ENCODE peak calls at places on chromosomes 3 and 15, in seven cellular contexts. One of them, this sample, is unnamed.

GRCh38 chr15:75065851-75066509 is 42.6 kb downstream of the PPCDC start:
- DNase-seq in psoas muscle: no peak
- DNase-seq in fibroblast of villous mesenchyme: peak; percentile 67
- DNase-seq in cardiac muscle cell: peak; percentile 61
- DNase-seq in body of pancreas: peak; percentile 1
- DNase-seq in OCI-LY7: no peak
- DNase-seq in GM12878: no peak
- DNase-seq in this sample: no peak

GRCh38 chr3:122519693-122520092 is 5.0 kb upstream of the KPNA1 start:
- DNase-seq in psoas muscle: no peak
- DNase-seq in body of pancreas: no peak
- DNase-seq in fibroblast of villous mesenchyme: peak; percentile 7
- DNase-seq in GM12878: no peak
- DNase-seq in cardiac muscle cell: peak; percentile 23
- DNase-seq in OCI-LY7: no peak
- DNase-seq in this sample: no peak

GRCh38 chr3:190326930-190327329 is 4.7 kb upstream of the CLDN1 start:
- DNase-seq in cardiac muscle cell: peak; percentile 76
- DNase-seq in body of pancreas: no peak
- DNase-seq in GM12878: no peak
- DNase-seq in fibroblast of villous mesenchyme: peak; percentile 59
- DNase-seq in OCI-LY7: no peak
- DNase-seq in psoas muscle: no peak
- DNase-seq in this sample: no peak

GRCh38 chr15:37133619-37134018 is 33.3 kb upstream of the MEIS2 start:
- DNase-seq in psoas muscle: no peak
- DNase-seq in body of pancreas: no peak
- DNase-seq in cardiac muscle cell: peak; percentile 67
- DNase-seq in fibroblast of villous mesenchyme: peak; percentile 43
- DNase-seq in GM12878: no peak
- DNase-seq in OCI-LY7: peak; percentile 9
- DNase-seq in this sample: no peak

GRCh38 chr3:169146112-169146665 is 517.3 kb downstream of the MECOM start:
- DNase-seq in cardiac muscle cell: peak; percentile 76
- DNase-seq in OCI-LY7: no peak
- DNase-seq in psoas muscle: peak; percentile 60
- DNase-seq in body of pancreas: peak; percentile 68
- DNase-seq in GM12878: no peak
- DNase-seq in fibroblast of villous mesenchyme: peak; percentile 33
- DNase-seq in this sample: peak; percentile 7

GRCh38 chr15:32029409-32029861 is 880 bp upstream of the CHRNA7 start:
- DNase-seq in cardiac muscle cell: peak; percentile 3
- DNase-seq in psoas muscle: peak; percentile 50
- DNase-seq in GM12878: no peak
- DNase-seq in OCI-LY7: no peak
- DNase-seq in body of pancreas: peak; percentile 38
- DNase-seq in fibroblast of villous mesenchyme: no peak
- DNase-seq in this sample: no peak

GRCh38 chr15:50675524-50676144 is 11.0 kb downstream of the TRPM7 start:
- DNase-seq in cardiac muscle cell: peak; percentile 64
- DNase-seq in OCI-LY7: peak; percentile 25
- DNase-seq in psoas muscle: no peak
- DNase-seq in fibroblast of villous mesenchyme: peak; percentile 58
- DNase-seq in body of pancreas: no peak
- DNase-seq in GM12878: peak; percentile 5
- DNase-seq in this sample: no peak

GRCh38 chr3:193946945-193947344 is 189.0 kb upstream of the HES1 start:
- DNase-seq in OCI-LY7: no peak
- DNase-seq in body of pancreas: no peak
- DNase-seq in fibroblast of villous mesenchyme: no peak
- DNase-seq in GM12878: no peak
- DNase-seq in psoas muscle: no peak
- DNase-seq in cardiac muscle cell: no peak
- DNase-seq in this sample: no peak

GRCh38 chr3:122533931-122534334 is 19.2 kb upstream of the KPNA1 start:
- DNase-seq in body of pancreas: no peak
- DNase-seq in OCI-LY7: no peak
- DNase-seq in fibroblast of villous mesenchyme: peak; percentile 78
- DNase-seq in cardiac muscle cell: peak; percentile 55
- DNase-seq in psoas muscle: no peak
- DNase-seq in GM12878: peak; percentile 79
- DNase-seq in this sample: peak; percentile 77

GRCh38 chr15:64950888-64951287 is 38.8 kb downstream of the SPG21 start:
- DNase-seq in psoas muscle: no peak
- DNase-seq in cardiac muscle cell: no peak
- DNase-seq in fibroblast of villous mesenchyme: no peak
- DNase-seq in GM12878: no peak
- DNase-seq in OCI-LY7: peak; percentile 27
- DNase-seq in body of pancreas: no peak
- DNase-seq in this sample: no peak

GRCh38 chr3:18238721-18239331 is 186.3 kb downstream of the SATB1 start:
- DNase-seq in psoas muscle: no peak
- DNase-seq in GM12878: no peak
- DNase-seq in cardiac muscle cell: no peak
- DNase-seq in body of pancreas: no peak
- DNase-seq in fibroblast of villous mesenchyme: no peak
- DNase-seq in OCI-LY7: no peak
- DNase-seq in this sample: no peak

GRCh38 chr15:37109952-37110630 is 9.7 kb upstream of the MEIS2 start:
- DNase-seq in OCI-LY7: no peak
- DNase-seq in fibroblast of villous mesenchyme: peak; percentile 61
- DNase-seq in body of pancreas: no peak
- DNase-seq in cardiac muscle cell: peak; percentile 82
- DNase-seq in psoas muscle: peak; percentile 51
- DNase-seq in GM12878: no peak
- DNase-seq in this sample: no peak

GRCh38 chr15:96043586-96044171 is 286.8 kb upstream of the NR2F2 start:
- DNase-seq in body of pancreas: no peak
- DNase-seq in GM12878: no peak
- DNase-seq in cardiac muscle cell: no peak
- DNase-seq in fibroblast of villous mesenchyme: no peak
- DNase-seq in psoas muscle: no peak
- DNase-seq in OCI-LY7: no peak
- DNase-seq in this sample: no peak

GRCh38 chr15:63843901-63844317 is 10.2 kb upstream of the HERC1 start:
- DNase-seq in cardiac muscle cell: peak; percentile 18
- DNase-seq in GM12878: no peak
- DNase-seq in psoas muscle: no peak
- DNase-seq in fibroblast of villous mesenchyme: peak; percentile 4
- DNase-seq in OCI-LY7: no peak
- DNase-seq in body of pancreas: no peak
- DNase-seq in this sample: no peak

GRCh38 chr3:82568776-82569338 is 807.4 kb upstream of the GBE1 start:
- DNase-seq in fibroblast of villous mesenchyme: no peak
- DNase-seq in body of pancreas: no peak
- DNase-seq in GM12878: no peak
- DNase-seq in cardiac muscle cell: no peak
- DNase-seq in OCI-LY7: no peak
- DNase-seq in psoas muscle: no peak
- DNase-seq in this sample: no peak

GRCh38 chr3:142019794-142020320 is 129.5 kb downstream of the TFDP2 start:
- DNase-seq in GM12878: peak; percentile 57
- DNase-seq in fibroblast of villous mesenchyme: no peak
- DNase-seq in body of pancreas: no peak
- DNase-seq in psoas muscle: peak; percentile 55
- DNase-seq in OCI-LY7: no peak
- DNase-seq in cardiac muscle cell: no peak
- DNase-seq in this sample: peak; percentile 34

GRCh38 chr3:105367406-105368213 is 901 bp downstream of the ALCAM start:
- DNase-seq in GM12878: peak; percentile 82
- DNase-seq in OCI-LY7: peak; percentile 66
- DNase-seq in psoas muscle: peak; percentile 70
- DNase-seq in fibroblast of villous mesenchyme: peak; percentile 79
- DNase-seq in body of pancreas: peak; percentile 81
- DNase-seq in cardiac muscle cell: peak; percentile 73
- DNase-seq in this sample: peak; percentile 77

GRCh38 chr3:127014536-127015281 is 31.8 kb downstream of the PLXNA1 start:
- DNase-seq in cardiac muscle cell: no peak
- DNase-seq in OCI-LY7: no peak
- DNase-seq in fibroblast of villous mesenchyme: no peak
- DNase-seq in psoas muscle: no peak
- DNase-seq in body of pancreas: no peak
- DNase-seq in GM12878: no peak
- DNase-seq in this sample: peak; percentile 81

GRCh38 chr3:72255191-72255590 is 470.2 kb upstream of the PROK2 start:
- DNase-seq in GM12878: no peak
- DNase-seq in psoas muscle: no peak
- DNase-seq in body of pancreas: peak; percentile 43
- DNase-seq in cardiac muscle cell: peak; percentile 55
- DNase-seq in fibroblast of villous mesenchyme: no peak
- DNase-seq in OCI-LY7: no peak
- DNase-seq in this sample: no peak

GRCh38 chr15:95875141-95875643 is 455.3 kb upstream of the NR2F2 start:
- DNase-seq in psoas muscle: no peak
- DNase-seq in GM12878: no peak
- DNase-seq in body of pancreas: peak; percentile 25
- DNase-seq in fibroblast of villous mesenchyme: peak; percentile 54
- DNase-seq in cardiac muscle cell: peak; percentile 86
- DNase-seq in OCI-LY7: no peak
- DNase-seq in this sample: no peak

GRCh38 chr3:141426404-141427034 is 58.2 kb downstream of the ZBTB38 start:
- DNase-seq in body of pancreas: peak; percentile 94
- DNase-seq in cardiac muscle cell: peak; percentile 94
- DNase-seq in GM12878: no peak
- DNase-seq in OCI-LY7: no peak
- DNase-seq in psoas muscle: peak; percentile 81
- DNase-seq in fibroblast of villous mesenchyme: peak; percentile 86
- DNase-seq in this sample: no peak

GRCh38 chr3:127685708-127686511 is 13.2 kb downstream of the ABTB1 start:
- DNase-seq in psoas muscle: no peak
- DNase-seq in GM12878: no peak
- DNase-seq in OCI-LY7: no peak
- DNase-seq in body of pancreas: no peak
- DNase-seq in fibroblast of villous mesenchyme: no peak
- DNase-seq in cardiac muscle cell: no peak
- DNase-seq in this sample: no peak

GRCh38 chr15:42921049-42921731 is 612 bp upstream of the TTBK2 start:
- DNase-seq in psoas muscle: peak; percentile 66
- DNase-seq in body of pancreas: peak; percentile 9
- DNase-seq in cardiac muscle cell: peak; percentile 44
- DNase-seq in fibroblast of villous mesenchyme: peak; percentile 23
- DNase-seq in OCI-LY7: peak; percentile 40
- DNase-seq in GM12878: no peak
- DNase-seq in this sample: peak; percentile 22

GRCh38 chr15:58476525-58477162 is 44.9 kb downstream of the LIPC start:
- DNase-seq in OCI-LY7: no peak
- DNase-seq in fibroblast of villous mesenchyme: no peak
- DNase-seq in psoas muscle: no peak
- DNase-seq in body of pancreas: no peak
- DNase-seq in cardiac muscle cell: no peak
- DNase-seq in GM12878: no peak
- DNase-seq in this sample: no peak

GRCh38 chr3:157631468-157631867 is 128.3 kb upstream of the VEPH1 start:
- DNase-seq in cardiac muscle cell: peak; percentile 20
- DNase-seq in body of pancreas: no peak
- DNase-seq in psoas muscle: no peak
- DNase-seq in fibroblast of villous mesenchyme: no peak
- DNase-seq in GM12878: no peak
- DNase-seq in OCI-LY7: no peak
- DNase-seq in this sample: no peak

GRCh38 chr3:2154596-2154995 is 55.9 kb downstream of the CNTN4 start:
- DNase-seq in cardiac muscle cell: no peak
- DNase-seq in GM12878: no peak
- DNase-seq in OCI-LY7: no peak
- DNase-seq in psoas muscle: no peak
- DNase-seq in fibroblast of villous mesenchyme: no peak
- DNase-seq in body of pancreas: no peak
- DNase-seq in this sample: no peak
- TF ChIP-seq CTCF in cardiac muscle cell: no peak
- TF ChIP-seq CTCF in GM12878: no peak
- TF ChIP-seq CTCF in OCI-LY7: no peak
- TF ChIP-seq CTCF in psoas muscle: no peak
- TF ChIP-seq CTCF in fibroblast of villous mesenchyme: no peak
- TF ChIP-seq CTCF in body of pancreas: no peak
- TF ChIP-seq CTCF in this sample: no peak

GRCh38 chr3:13391308-13391707 is 28.8 kb downstream of the NUP210 start:
- DNase-seq in psoas muscle: no peak
- DNase-seq in body of pancreas: no peak
- DNase-seq in fibroblast of villous mesenchyme: no peak
- DNase-seq in GM12878: no peak
- DNase-seq in OCI-LY7: peak; percentile 30
- DNase-seq in cardiac muscle cell: no peak
- DNase-seq in this sample: no peak
- TF ChIP-seq CTCF in psoas muscle: no peak
- TF ChIP-seq CTCF in body of pancreas: peak; percentile 10
- TF ChIP-seq CTCF in fibroblast of villous mesenchyme: peak; percentile 16
- TF ChIP-seq CTCF in GM12878: no peak
- TF ChIP-seq CTCF in OCI-LY7: peak; percentile 57
- TF ChIP-seq CTCF in cardiac muscle cell: no peak
- TF ChIP-seq CTCF in this sample: no peak

GRCh38 chr3:152937234-152937633 is 102.3 kb downstream of the P2RY1 start:
- DNase-seq in psoas muscle: no peak
- DNase-seq in OCI-LY7: no peak
- DNase-seq in body of pancreas: no peak
- DNase-seq in cardiac muscle cell: peak; percentile 36
- DNase-seq in fibroblast of villous mesenchyme: no peak
- DNase-seq in GM12878: no peak
- DNase-seq in this sample: no peak
- TF ChIP-seq CTCF in psoas muscle: peak; percentile 8
- TF ChIP-seq CTCF in OCI-LY7: no peak
- TF ChIP-seq CTCF in body of pancreas: peak; percentile 7
- TF ChIP-seq CTCF in cardiac muscle cell: peak; percentile 34
- TF ChIP-seq CTCF in fibroblast of villous mesenchyme: peak; percentile 10
- TF ChIP-seq CTCF in GM12878: no peak
- TF ChIP-seq CTCF in this sample: no peak

GRCh38 chr15:69941931-69942471 is 155.7 kb downstream of the TLE3 start:
- DNase-seq in OCI-LY7: no peak
- DNase-seq in cardiac muscle cell: no peak
- DNase-seq in GM12878: no peak
- DNase-seq in psoas muscle: no peak
- DNase-seq in body of pancreas: no peak
- DNase-seq in fibroblast of villous mesenchyme: no peak
- DNase-seq in this sample: no peak

GRCh38 chr15:69943637-69944036 is 154.1 kb downstream of the TLE3 start:
- DNase-seq in body of pancreas: no peak
- DNase-seq in OCI-LY7: no peak
- DNase-seq in GM12878: no peak
- DNase-seq in fibroblast of villous mesenchyme: no peak
- DNase-seq in cardiac muscle cell: no peak
- DNase-seq in psoas muscle: no peak
- DNase-seq in this sample: no peak

GRCh38 chr15:69945729-69946128 is 152.0 kb downstream of the TLE3 start:
- DNase-seq in fibroblast of villous mesenchyme: no peak
- DNase-seq in cardiac muscle cell: no peak
- DNase-seq in OCI-LY7: no peak
- DNase-seq in psoas muscle: no peak
- DNase-seq in GM12878: no peak
- DNase-seq in body of pancreas: no peak
- DNase-seq in this sample: no peak

GRCh38 chr15:69951511-69952209 is 146.1 kb downstream of the TLE3 start:
- DNase-seq in cardiac muscle cell: no peak
- DNase-seq in GM12878: no peak
- DNase-seq in body of pancreas: no peak
- DNase-seq in psoas muscle: no peak
- DNase-seq in OCI-LY7: no peak
- DNase-seq in fibroblast of villous mesenchyme: peak; percentile 28
- DNase-seq in this sample: no peak

DNA sequence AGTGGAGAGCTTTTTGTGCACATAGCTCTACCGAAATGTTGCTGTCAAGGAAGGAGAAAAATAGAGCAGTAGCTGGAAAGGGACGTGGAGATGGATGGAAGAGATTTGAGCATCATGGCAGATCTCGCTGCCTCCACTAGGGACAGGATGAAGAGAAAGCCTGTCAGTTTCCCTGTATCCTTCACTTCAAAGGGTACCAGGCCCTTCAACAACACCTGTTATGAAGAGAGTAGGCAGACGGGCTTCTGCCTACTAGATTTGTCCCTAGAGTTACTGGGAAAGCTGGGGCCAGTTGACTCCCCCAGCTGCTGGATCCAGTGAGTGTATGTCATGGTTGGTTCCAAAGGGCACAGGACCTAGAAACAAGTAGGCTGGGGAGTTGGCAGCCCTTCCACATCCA is 150.8 kb downstream of the TLE3 start:
- DNase-seq in OCI-LY7: peak; percentile 6
- DNase-seq in psoas muscle: no peak
- DNase-seq in body of pancreas: no peak
- DNase-seq in cardiac muscle cell: no peak
- DNase-seq in fibroblast of villous mesenchyme: no peak
- DNase-seq in GM12878: no peak
- DNase-seq in this sample: no peak
- TF ChIP-seq CTCF in OCI-LY7: peak; percentile 27
- TF ChIP-seq CTCF in psoas muscle: no peak
- TF ChIP-seq CTCF in body of pancreas: no peak
- TF ChIP-seq CTCF in cardiac muscle cell: no peak
- TF ChIP-seq CTCF in fibroblast of villous mesenchyme: no peak
- TF ChIP-seq CTCF in GM12878: no peak
- TF ChIP-seq CTCF in this sample: no peak

This sample was measured in GM20000.